ENCODE peak calls at places on chromosome 9, in five cellular contexts. Y, D, W, B and H are unnamed samples.

GRCh38 chr9:15021146-15021545 is 110.9 kb upstream of the FREM1 start:
- DNase-seq in B (no peak), Y (no peak), W (no peak), D (no peak), H (no peak)

GRCh38 chr9:90903731-90904422 is 102.3 kb downstream of the SYK start:
- DNase-seq in W (no peak), Y (no peak), D (no peak), B (no peak), H (no peak)

GRCh38 chr9:133023117-133023890 is 7.5 kb upstream of the GTF3C5 start:
- DNase-seq in B (peak; percentile 74), W (peak; percentile 21), D (no peak), Y (peak; percentile 67), H (no peak)

GRCh38 chr9:21080793-21081192 is 3.1 kb upstream of the IFNB1 start:
- DNase-seq in B (no peak), W (no peak), Y (no peak), D (no peak), H (no peak)

GRCh38 chr9:92332577-92333287 is 7.0 kb downstream of the CENPP start:
- DNase-seq in B (no peak), D (no peak), W (no peak), Y (no peak), H (no peak)

GRCh38 chr9:88018101-88018500 is 43.8 kb upstream of the CDK20 start:
- DNase-seq in Y (no peak), D (no peak), W (no peak), B (no peak), H (no peak)

GRCh38 chr9:38294561-38294960 is 97.9 kb upstream of the ALDH1B1 start:
- DNase-seq in D (no peak), Y (no peak), W (no peak), B (no peak), H (no peak)

GRCh38 chr9:116234091-116234490 is 80.5 kb downstream of the PAPPA start:
- DNase-seq in W (peak; percentile 16), Y (no peak), B (no peak), D (no peak), H (peak; percentile 10)

GRCh38 chr9:36967997-36968396 is 66.1 kb downstream of the PAX5 start:
- DNase-seq in Y (no peak), B (no peak), W (no peak), D (no peak), H (no peak)

GRCh38 chr9:99336005-99336404 is 113.9 kb downstream of the SEC61B start:
- DNase-seq in B (no peak), D (no peak), W (no peak), Y (no peak), H (no peak)

GRCh38 chr9:126886194-126886830 is 25.9 kb downstream of the ZBTB34 start:
- DNase-seq in Y (no peak), B (peak; percentile 37), W (no peak), D (no peak), H (no peak)

GRCh38 chr9:27791311-27791710 is 218.0 kb upstream of the C9orf72 start:
- DNase-seq in Y (no peak), D (no peak), B (no peak), W (no peak), H (no peak)

GRCh38 chr9:108673386-108673785 is 182.4 kb downstream of the ACTL7B start:
- DNase-seq in Y (no peak), B (no peak), D (no peak), W (no peak), H (no peak)

GRCh38 chr9:19894975-19895374 is 106.1 kb upstream of the SLC24A2 start:
- DNase-seq in Y (no peak), W (no peak), B (no peak), D (no peak), H (no peak)

GRCh38 chr9:79642671-79643070 is 70.9 kb downstream of the TLE4 start:
- DNase-seq in Y (no peak), D (no peak), B (no peak), W (no peak), H (no peak)

GRCh38 chr9:37039065-37039464 is 5.0 kb upstream of the PAX5 start:
- DNase-seq in Y (no peak), W (no peak), D (no peak), B (no peak), H (no peak)

GRCh38 chr9:15113288-15113687 is 193.7 kb downstream of the TTC39B start:
- DNase-seq in D (no peak), Y (no peak), W (no peak), B (no peak), H (no peak)

GRCh38 chr9:91223000-91223399 is 138.7 kb downstream of the AUH start:
- DNase-seq in D (no peak), W (no peak), B (no peak), Y (no peak), H (no peak)

GRCh38 chr9:33851301-33851700 is 34.3 kb downstream of the UBE2R2 start:
- DNase-seq in B (no peak), D (no peak), W (no peak), Y (no peak), H (no peak)

GRCh38 chr9:130337784-130338380 is 72.3 kb downstream of the HMCN2 start:
- DNase-seq in Y (no peak), B (no peak), D (no peak), W (no peak), H (no peak)

GRCh38 chr9:69658987-69659677 is 13.0 kb downstream of the APBA1 start:
- DNase-seq in B (no peak), Y (no peak), D (no peak), W (no peak), H (no peak)

GRCh38 chr9:37324691-37325490 is 97.6 kb upstream of the GRHPR start:
- DNase-seq in B (no peak), Y (no peak), W (no peak), D (no peak), H (no peak)

GRCh38 chr9:112125961-112126388 is 49.1 kb downstream of the SUSD1 start:
- DNase-seq in Y (no peak), D (no peak), B (no peak), W (no peak), H (no peak)

GRCh38 chr9:71692337-71692736 is 76.0 kb downstream of the CEMIP2 start:
- DNase-seq in D (no peak), W (peak; percentile 55), B (no peak), Y (no peak), H (no peak)

GRCh38 chr9:72913382-72914009 is 39.4 kb downstream of the ALDH1A1 start:
- DNase-seq in Y (no peak), W (no peak), D (no peak), B (no peak), H (no peak)

GRCh38 chr9:96219615-96220257 is 82.2 kb downstream of the HSD17B3 start:
- DNase-seq in W (peak; percentile 38), D (peak; percentile 77), B (peak; percentile 70), Y (peak; percentile 35), H (peak; percentile 52)

DNA sequence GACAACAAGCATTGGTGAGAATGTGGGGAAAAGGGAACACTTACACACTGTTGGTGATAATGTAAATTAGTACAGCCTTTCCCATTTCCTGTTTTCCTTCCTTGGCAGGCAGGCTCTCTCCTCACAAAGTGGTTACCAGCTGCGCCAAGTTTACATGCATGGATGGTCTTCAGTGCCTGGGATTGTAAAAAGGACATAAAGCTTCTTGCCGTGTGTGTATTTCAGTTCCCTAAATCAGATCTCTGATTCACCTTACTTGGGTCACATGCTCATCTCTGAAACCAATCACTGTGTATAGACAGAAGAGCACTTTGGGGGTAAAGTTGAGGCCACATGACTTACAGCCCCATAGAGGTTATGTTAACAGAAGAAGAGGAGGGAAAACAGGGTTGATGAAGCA is 92.8 kb downstream of the CAVIN4 start:
- DNase-seq in Y (no peak), D (no peak), W (no peak), B (no peak), H (no peak)
- H3K27ac ChIP-seq in Y (no peak overlapping the region), D (no peak overlapping the region), W (no peak overlapping the region), B (peak overlapping the region; percentile 75), H (no peak overlapping the region)

GRCh38 chr9:113153599-113153998 is 2.8 kb downstream of the SLC31A2 start:
- DNase-seq in Y (no peak), W (no peak), B (no peak), D (no peak), H (no peak)

GRCh38 chr9:113151696-113152630 is 1.2 kb downstream of the SLC31A2 start:
- DNase-seq in D (no peak), Y (peak; percentile 32), B (no peak), W (peak; percentile 60), H (no peak)

GRCh38 chr9:113154471-113154870 is 3.7 kb downstream of the SLC31A2 start:
- DNase-seq in B (no peak), W (peak; percentile 38), Y (no peak), D (peak; percentile 70), H (no peak)

GRCh38 chr9:113150670-113151591 is at the start of gene SLC31A2:
- DNase-seq in Y (peak; percentile 92), W (peak; percentile 90), D (peak; percentile 94), B (peak; percentile 93), H (peak; percentile 96)

GRCh38 chr9:113152699-113153098 is 1.9 kb downstream of the SLC31A2 start:
- DNase-seq in D (no peak), B (no peak), Y (no peak), W (no peak), H (no peak)
- H3K4me1 ChIP-seq in D (peaks cover 18% of the 10 kb centered on the region), B (peaks cover 2% of the 10 kb centered on the region), Y (peaks cover 3% of the 10 kb centered on the region), W (peaks cover 33% of the 10 kb centered on the region), H (peaks cover 11% of the 10 kb centered on the region)

DNA sequence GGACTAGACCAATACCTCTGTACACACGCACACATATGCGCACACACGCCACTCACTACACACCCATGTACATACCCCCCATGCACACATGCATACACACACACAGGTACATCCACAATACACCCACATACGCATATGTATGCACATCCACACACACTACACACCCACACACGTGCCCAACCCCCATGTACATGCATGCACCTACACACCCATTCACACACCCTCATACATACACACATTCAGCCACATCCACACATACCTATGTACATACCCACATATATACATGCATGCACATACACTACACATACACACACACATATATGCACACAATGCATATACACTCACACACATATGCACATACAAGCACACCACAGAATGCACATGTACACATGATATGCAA is 107.1 kb downstream of the GADD45G start:
- DNase-seq in W (no peak), Y (no peak), B (no peak), D (no peak), H (no peak)
- H3K27me3 ChIP-seq in W (no peaks in the 10 kb centered on the region), Y (no peaks in the 10 kb centered on the region), B (no peaks in the 10 kb centered on the region), D (no peaks in the 10 kb centered on the region), H (no peaks in the 10 kb centered on the region)

GRCh38 chr9:111000202-111000601 is 38.1 kb downstream of the LPAR1 start:
- DNase-seq in W (peak; percentile 33), D (no peak), Y (no peak), B (no peak), H (no peak)

GRCh38 chr9:111005711-111006482 is 32.4 kb downstream of the LPAR1 start:
- DNase-seq in W (no peak), D (no peak), B (no peak), Y (no peak), H (no peak)

GRCh38 chr9:111001471-111001870 is 36.8 kb downstream of the LPAR1 start:
- DNase-seq in D (no peak), B (no peak), Y (no peak), W (no peak), H (no peak)

GRCh38 chr9:110999379-110999778 is 38.9 kb downstream of the LPAR1 start:
- DNase-seq in Y (no peak), B (no peak), D (no peak), W (no peak), H (no peak)

DNA sequence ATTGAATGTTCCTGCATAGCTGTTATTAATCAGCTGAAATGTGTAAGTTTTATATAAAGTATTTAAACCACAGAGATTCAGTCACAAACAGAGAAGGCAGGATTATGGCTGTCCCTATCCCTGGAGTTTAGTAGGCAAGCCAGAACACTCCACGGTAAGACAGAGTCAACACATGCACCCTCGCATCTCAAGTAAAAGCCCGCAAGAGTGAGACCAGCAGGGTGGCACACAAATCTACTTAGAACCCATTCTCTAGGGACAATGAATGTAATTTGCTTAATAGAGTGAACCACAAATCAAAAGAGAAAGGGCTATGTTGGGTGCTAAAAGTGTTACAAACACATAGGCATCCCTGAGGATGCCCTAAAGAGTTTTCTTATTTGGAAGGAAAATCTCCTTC is 35.1 kb downstream of the LPAR1 start:
- DNase-seq in B (no peak), W (no peak), D (no peak), Y (no peak), H (no peak)
- H3K27ac ChIP-seq in B (no peak overlapping the region), W (no peak overlapping the region), D (no peak overlapping the region), Y (no peak overlapping the region), H (no peak overlapping the region)